ENCODE peak calls at places on chromosomes 12 and 14, in eight cellular contexts. U, W, H, J, V, M, P and I are unnamed samples.

GRCh38 chr12:105721051-105721825 is 390.7 kb downstream of the C12orf75 start:
- DNase-seq in H (no peak), M (no peak), V (peak), J (peak), P (no peak), W (no peak), U (no peak), I (no peak)

GRCh38 chr12:42469355-42470006 is 120.1 kb downstream of the PRICKLE1 start:
- DNase-seq in P (no peak), V (no peak), J (no peak), W (no peak), H (no peak), U (no peak), M (peak), I (no peak)

GRCh38 chr14:103361868-103362267 is 23.3 kb upstream of the MARK3 start:
- DNase-seq in U (no peak), H (peak), P (no peak), J (no peak), V (peak), W (no peak), M (no peak), I (peak)

GRCh38 chr14:20530771-20531571 is 25.6 kb downstream of the RNASE10 start:
- DNase-seq in V (peak), M (peak), W (peak), P (peak), J (peak), U (peak), H (peak), I (peak)

GRCh38 chr12:32946504-32947131 is 50.0 kb upstream of the PKP2 start:
- DNase-seq in W (no peak), J (no peak), U (no peak), M (no peak), P (no peak), H (no peak), V (no peak), I (no peak)

GRCh38 chr12:112175361-112176155 is 50.2 kb downstream of the TRAFD1 start:
- DNase-seq in H (no peak), P (no peak), M (no peak), J (no peak), W (no peak), V (no peak), U (no peak), I (no peak)

GRCh38 chr14:75619598-75619997 is 41.1 kb downstream of the ERG28 start:
- DNase-seq in H (no peak), J (no peak), M (no peak), V (no peak), P (no peak), U (no peak), W (no peak), I (no peak)

GRCh38 chr12:10943167-10943566 is 4.1 kb upstream of the TAS2R14 start:
- DNase-seq in V (no peak), W (no peak), U (no peak), H (no peak), J (no peak), P (no peak), M (no peak), I (no peak)

GRCh38 chr12:34033628-34034296 is 11.5 kb downstream of the ALG10 start:
- DNase-seq in V (peak), W (no peak), J (peak), M (peak), P (no peak), U (no peak), H (no peak), I (no peak)

GRCh38 chr14:104973215-104974145 is 4.7 kb downstream of the AHNAK2 start:
- DNase-seq in V (peak), W (no peak), J (no peak), M (no peak), H (peak), U (no peak), P (peak), I (no peak)

GRCh38 chr12:90909069-90909676 is 45.8 kb downstream of the CCER1 start:
- DNase-seq in J (peak), M (peak), W (peak), V (peak), U (no peak), H (no peak), P (peak), I (no peak)

GRCh38 chr12:121983546-121984205 is 38.0 kb upstream of the BCL7A start:
- DNase-seq in U (no peak), W (no peak), J (no peak), V (no peak), H (peak), P (no peak), M (peak), I (no peak)

GRCh38 chr12:131102991-131103609 is 149.4 kb downstream of the ADGRD1 start:
- DNase-seq in M (no peak), W (no peak), J (no peak), U (peak), P (no peak), H (no peak), V (no peak), I (no peak)

GRCh38 chr12:132285311-132285741 is 44.1 kb downstream of the GALNT9 start:
- DNase-seq in H (no peak), M (no peak), V (no peak), P (no peak), U (no peak), J (no peak), W (no peak), I (no peak)